ENCODE peak calls at places on chromosome 11, in four cellular contexts. X, G, B and M are unnamed samples.

GRCh38 chr11:2868604-2869526 is 16.7 kb downstream of the CDKN1C start:
- DNase-seq in X (no peak), G (no peak), B (no peak), M (no peak)

GRCh38 chr11:31645747-31646146 is 136.2 kb downstream of the ELP4 start:
- DNase-seq in X (no peak), G (peak; percentile 85), B (peak; percentile 13), M (peak; percentile 54)

GRCh38 chr11:35058318-35058717 is 80.7 kb upstream of the CD44 start:
- DNase-seq in X (no peak), G (no peak), B (no peak), M (no peak)

GRCh38 chr11:2893021-2893528 is 7.5 kb upstream of the CDKN1C start:
- DNase-seq in X (no peak), G (no peak), B (no peak), M (no peak)

GRCh38 chr11:101390539-101390938 is 193.3 kb downstream of the TRPC6 start:
- DNase-seq in X (no peak), G (peak; percentile 35), B (no peak), M (no peak)

GRCh38 chr11:79294845-79295520 is 145.8 kb downstream of the TENM4 start:
- DNase-seq in X (no peak), G (no peak), B (no peak), M (no peak)

GRCh38 chr11:100861221-100861620 is 174.1 kb downstream of the ARHGAP42 start:
- DNase-seq in X (no peak), G (no peak), B (no peak), M (peak; percentile 68)

GRCh38 chr11:98566978-98567377 is 453.8 kb upstream of the CNTN5 start:
- DNase-seq in X (no peak), G (no peak), B (no peak), M (no peak)

GRCh38 chr11:71153005-71153395 is 99.4 kb downstream of the SHANK2 start:
- DNase-seq in X (peak; percentile 29), G (peak; percentile 9), B (peak; percentile 53), M (peak; percentile 74)

GRCh38 chr11:93000511-93001476 is 31.3 kb downstream of the MTNR1B start:
- DNase-seq in X (no peak), G (peak; percentile 89), B (peak; percentile 48), M (peak; percentile 83)

GRCh38 chr11:64094463-64095223 is 58.9 kb downstream of the FLRT1 start:
- DNase-seq in X (peak; percentile 69), G (peak; percentile 84), B (peak; percentile 94), M (peak; percentile 86)

GRCh38 chr11:80330302-80330701 is 889.5 kb upstream of the TENM4 start:
- DNase-seq in X (no peak), G (peak; percentile 79), B (no peak), M (no peak)

GRCh38 chr11:10309163-10310093 is 4.6 kb downstream of the ADM start:
- DNase-seq in X (peak; percentile 44), G (peak; percentile 83), B (peak; percentile 80), M (peak; percentile 50)

GRCh38 chr11:43825217-43825816 is 55.3 kb upstream of the ALKBH3 start:
- DNase-seq in X (no peak), G (peak; percentile 55), B (peak; percentile 10), M (peak; percentile 30)

GRCh38 chr11:82775736-82776346 is 42.2 kb upstream of the FAM181B start:
- DNase-seq in X (peak; percentile 72), G (peak; percentile 38), B (peak; percentile 42), M (peak; percentile 50)

GRCh38 chr11:9076661-9077060 is 14.7 kb downstream of the SCUBE2 start:
- DNase-seq in X (no peak), G (no peak), B (no peak), M (peak; percentile 77)

GRCh38 chr11:70073881-70074371 is 4.2 kb upstream of the ANO1 start:
- DNase-seq in X (peak; percentile 38), G (no peak), B (no peak), M (peak; percentile 44)

GRCh38 chr11:112858289-112859023 is 102.8 kb upstream of the NCAM1 start:
- DNase-seq in X (no peak), G (no peak), B (no peak), M (no peak)

GRCh38 chr11:206516-207212 is 535 bp downstream of the BET1L start:
- DNase-seq in X (no peak), G (no peak), B (peak; percentile 35), M (no peak)

GRCh38 chr11:119115484-119116234 is 5.7 kb upstream of the HINFP start:
- DNase-seq in X (peak; percentile 59), G (no peak), B (no peak), M (no peak)

GRCh38 chr11:64687641-64688533 is 35.1 kb downstream of the NRXN2 start:
- DNase-seq in X (peak; percentile 40), G (no peak), B (no peak), M (no peak)

GRCh38 chr11:99015634-99016454 is 4.9 kb upstream of the CNTN5 start:
- DNase-seq in X (no peak), G (peak; percentile 70), B (peak; percentile 1), M (peak; percentile 50)

GRCh38 chr11:101336858-101337257 is 207.2 kb upstream of the PGR start:
- DNase-seq in X (no peak), G (no peak), B (no peak), M (no peak)

GRCh38 chr11:4523666-4524065 is 21.3 kb upstream of the OR52M1 start:
- DNase-seq in X (no peak), G (no peak), B (no peak), M (no peak)

GRCh38 chr11:72430743-72431570 is 3.4 kb downstream of the CLPB start:
- DNase-seq in X (peak; percentile 59), G (peak; percentile 67), B (peak; percentile 66), M (no peak)

GRCh38 chr11:50080256-50080655 is 47.6 kb downstream of the OR4C45 start:
- DNase-seq in X (no peak), G (no peak), B (no peak), M (no peak)

GRCh38 chr11:50078001-50078400 is 45.3 kb downstream of the OR4C45 start:
- DNase-seq in X (no peak), G (no peak), B (no peak), M (no peak)

GRCh38 chr11:50075856-50076255 is 43.2 kb downstream of the OR4C45 start:
- DNase-seq in X (no peak), G (no peak), B (no peak), M (no peak)

GRCh38 chr11:50074161-50074560 is 41.5 kb downstream of the OR4C45 start:
- DNase-seq in X (no peak), G (no peak), B (no peak), M (no peak)

DNA sequence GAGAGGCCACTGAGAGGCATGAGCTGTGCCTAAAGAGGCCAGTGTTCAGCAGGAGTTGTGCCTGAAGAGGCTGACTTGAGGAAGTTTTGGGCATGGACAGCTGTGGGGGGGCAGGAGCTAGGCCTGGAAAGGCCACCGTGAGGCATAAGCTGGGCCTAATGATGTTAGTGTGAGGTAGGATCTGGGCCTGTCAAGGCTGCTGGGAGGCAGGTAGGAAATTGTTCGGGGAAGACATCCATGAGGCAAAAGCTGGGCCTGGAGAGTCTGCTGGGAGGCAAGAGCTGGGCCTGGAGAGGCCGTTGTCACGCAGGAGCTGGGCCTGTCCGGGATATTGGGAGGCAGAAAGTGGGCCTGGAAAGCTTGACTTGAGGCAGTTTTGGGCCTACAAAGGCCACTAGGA is 44.9 kb downstream of the OR4C45 start:
- DNase-seq in X (no peak), G (no peak), B (no peak), M (no peak)
- H3K9me3 ChIP-seq in X (peaks cover 96% of the 10 kb centered on the region), G (no peaks in the 10 kb centered on the region), B (no peaks in the 10 kb centered on the region), M (no peaks in the 10 kb centered on the region)

DNA sequence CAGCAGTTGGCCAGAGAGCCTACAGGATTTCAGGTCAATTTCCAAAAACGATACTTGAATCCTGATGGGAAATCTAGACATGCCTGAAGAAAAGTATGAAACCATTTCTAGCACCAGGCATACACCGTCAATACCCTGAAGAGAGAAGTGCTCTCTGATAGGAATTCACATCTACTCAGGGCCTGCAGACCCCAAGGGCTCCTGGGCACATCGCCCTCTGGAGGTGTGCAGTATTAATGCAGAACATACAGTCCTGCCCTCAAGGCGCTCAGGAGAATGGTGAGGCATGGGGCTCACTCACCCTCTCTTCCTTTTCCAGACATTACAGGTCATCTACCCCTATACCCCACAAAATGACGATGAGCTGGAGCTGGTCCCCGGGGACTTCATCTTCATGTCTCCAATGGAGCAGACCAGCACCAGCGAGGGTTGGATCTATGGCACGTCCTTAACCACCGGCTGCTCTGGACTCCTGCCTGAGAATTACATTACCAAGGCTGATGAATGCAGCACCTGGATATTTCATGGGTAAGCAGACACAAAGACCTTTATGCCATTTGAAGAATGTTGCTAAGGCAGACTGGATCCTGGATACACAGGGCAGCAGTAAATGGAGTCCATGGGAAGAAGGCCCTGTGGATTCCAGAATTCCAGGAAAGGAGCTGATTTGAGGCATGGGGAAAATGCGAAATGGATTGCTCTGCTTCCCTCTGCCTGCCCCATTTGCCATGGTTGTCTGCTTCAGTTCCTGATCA is 49.3 kb upstream of the CRTAM start:
- DNase-seq in X (no peak), G (no peak), B (no peak), M (no peak)
- H3K4me1 ChIP-seq in X (no peaks in the 10 kb centered on the region), G (peaks cover 21% of the 10 kb centered on the region), B (peaks cover 15% of the 10 kb centered on the region), M (peaks cover 22% of the 10 kb centered on the region)

DNA sequence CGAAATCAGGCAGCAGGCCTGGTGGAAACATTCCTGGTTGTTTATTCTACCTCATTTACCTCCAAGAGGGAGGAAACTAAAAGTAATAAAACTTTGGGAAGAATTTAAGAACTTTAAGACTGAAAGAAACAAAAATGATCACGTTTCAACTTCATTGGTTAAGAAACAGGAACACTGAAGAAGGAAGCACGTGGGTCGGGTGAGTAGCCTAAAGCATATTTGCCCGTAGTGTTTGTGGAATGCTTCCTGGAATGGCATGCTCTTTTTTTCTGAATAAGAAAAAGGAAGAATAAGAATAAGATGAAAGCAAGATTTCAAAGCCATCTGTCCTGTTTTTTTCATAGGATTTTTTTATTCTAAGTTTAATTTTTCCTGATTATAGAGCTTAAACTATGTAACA is 83.1 kb downstream of the WNT11 start:
- DNase-seq in X (no peak), G (no peak), B (no peak), M (no peak)
- H3K4me2 ChIP-seq in X (no peak overlapping the region), G (no peak overlapping the region), B (no peak overlapping the region), M (no peak overlapping the region)

DNA sequence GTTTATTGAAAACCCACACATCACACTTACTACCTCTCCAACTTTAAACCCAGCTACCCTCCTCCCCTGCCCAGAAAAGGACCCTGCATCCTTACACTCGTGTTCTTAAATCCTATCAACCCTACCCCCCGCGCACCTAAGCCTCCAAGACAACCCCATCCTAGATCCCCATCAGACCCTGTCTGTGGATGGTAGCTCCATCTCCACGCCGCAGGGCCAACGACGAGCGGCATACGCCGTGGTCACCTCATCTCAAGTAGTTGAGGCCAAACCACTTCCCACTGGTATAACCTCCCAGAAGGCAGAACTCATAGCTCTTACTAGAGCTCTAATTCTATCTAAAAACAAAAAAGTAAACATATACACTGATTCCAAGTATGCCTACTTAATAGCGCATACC is 9.4 kb upstream of the OR56A3 start:
- DNase-seq in X (no peak), G (no peak), B (no peak), M (no peak)
- H3K9me3 ChIP-seq in X (no peaks in the 10 kb centered on the region), G (no peaks in the 10 kb centered on the region), B (peaks cover 5% of the 10 kb centered on the region), M (no peaks in the 10 kb centered on the region)

DNA sequence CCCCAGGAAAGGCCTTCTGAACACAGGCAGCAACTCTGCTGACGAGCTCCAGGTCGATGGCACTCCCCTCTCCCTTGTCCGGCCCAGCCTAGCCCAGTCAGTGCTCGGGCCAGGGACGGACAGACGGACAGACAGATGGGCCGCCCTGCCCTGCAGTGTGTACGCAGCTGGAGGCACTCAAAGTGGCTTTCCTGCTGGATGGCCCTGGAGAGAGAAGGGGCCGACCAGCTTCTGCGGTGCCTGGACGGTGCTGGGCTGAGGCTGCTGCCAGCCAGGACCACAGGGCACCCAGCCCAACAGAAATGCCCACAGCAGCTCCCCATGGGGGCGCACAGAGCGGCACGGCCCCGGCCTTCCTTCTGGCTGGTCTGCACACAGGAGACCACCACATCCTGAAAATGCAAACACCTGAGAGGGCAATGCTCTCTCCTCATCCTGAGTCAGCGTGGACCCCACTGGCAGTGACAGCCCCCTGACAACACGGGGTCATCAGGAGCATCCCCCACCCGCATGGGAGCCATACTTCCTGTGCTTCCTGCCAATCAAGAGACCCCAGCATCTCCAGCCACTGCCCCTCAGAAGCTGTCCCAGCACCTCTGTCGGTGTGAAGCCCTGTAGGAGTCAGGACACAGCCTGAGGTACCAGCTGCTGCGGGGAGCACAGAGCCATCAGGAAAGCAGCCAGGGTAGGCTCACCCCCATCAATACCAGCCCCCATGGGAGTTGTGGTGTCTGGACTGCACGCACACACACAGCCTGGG is 692 bp upstream of the MOB2 start:
- DNase-seq in X (no peak), G (no peak), B (no peak), M (no peak)
- H3K4me1 ChIP-seq in X (no peaks in the 10 kb centered on the region), G (no peaks in the 10 kb centered on the region), B (no peaks in the 10 kb centered on the region), M (no peaks in the 10 kb centered on the region)